ENCODE peak calls at places on chromosomes 2 and 18, in four cellular contexts. V is K562, U is IMR-90, D is body of pancreas. X is an unnamed sample.

GRCh38 chr2:74553892-74554820 is at the start of the genes DOK1 and LOXL3:
- DNase-seq in V (peak; percentile 89), U (peak; percentile 88), D (peak; percentile 85), X (peak; percentile 93)

GRCh38 chr2:18845854-18846253 is 256.5 kb upstream of the NT5C1B start:
- DNase-seq in V (no peak), U (no peak), D (no peak), X (no peak)

GRCh38 chr2:15765211-15765610 is 173.5 kb downstream of the DDX1 start:
- DNase-seq in V (no peak), U (no peak), D (no peak), X (no peak)

GRCh38 chr18:54607213-54607934 is 16.3 kb downstream of the DYNAP start:
- DNase-seq in V (peak; percentile 3), U (peak; percentile 1), D (peak; percentile 60), X (peak; percentile 38)

GRCh38 chr18:21997207-21998143 is 171.9 kb upstream of the GATA6 start:
- DNase-seq in V (peak; percentile 65), U (peak; percentile 42), D (peak; percentile 52), X (no peak)

GRCh38 chr2:148876589-148877402 is 1.8 kb downstream of the KIF5C start:
- DNase-seq in V (peak; percentile 10), U (no peak), D (peak; percentile 33), X (peak; percentile 21)

GRCh38 chr2:232699110-232699509 is 2.0 kb downstream of the GIGYF2 start:
- DNase-seq in V (peak; percentile 11), U (no peak), D (no peak), X (no peak)

GRCh38 chr2:104375206-104375605 is 478.7 kb upstream of the POU3F3 start:
- DNase-seq in V (no peak), U (no peak), D (no peak), X (no peak)

GRCh38 chr2:96089356-96090180 is 26.8 kb downstream of the ADRA2B start:
- DNase-seq in V (peak; percentile 18), U (no peak), D (peak; percentile 75), X (no peak)

GRCh38 chr2:221929259-221929658 is 357.2 kb upstream of the EPHA4 start:
- DNase-seq in V (no peak), U (no peak), D (no peak), X (no peak)

GRCh38 chr2:180761224-180761623 is 219.2 kb upstream of the UBE2E3 start:
- DNase-seq in V (no peak), U (peak; percentile 65), D (no peak), X (no peak)

GRCh38 chr2:121832372-121832771 is 76.9 kb downstream of the TSN start:
- DNase-seq in V (no peak), U (no peak), D (no peak), X (no peak)

GRCh38 chr2:158761626-158762025 is 33.5 kb upstream of the DAPL1 start:
- DNase-seq in V (no peak), U (peak; percentile 27), D (no peak), X (no peak)

GRCh38 chr18:22542400-22542835 is 124.7 kb upstream of the CTAGE1 start:
- DNase-seq in V (no peak), U (peak; percentile 68), D (no peak), X (no peak)

GRCh38 chr2:233973786-233974185 is 56.6 kb downstream of the TRPM8 start:
- DNase-seq in V (no peak), U (no peak), D (no peak), X (no peak)

GRCh38 chr2:28544915-28545589 is 49.2 kb downstream of the PLB1 start:
- DNase-seq in V (no peak), U (peak; percentile 15), D (no peak), X (peak; percentile 59)

GRCh38 chr2:161136696-161137324 is 23.4 kb upstream of the TANK start:
- DNase-seq in V (peak; percentile 25), U (peak; percentile 69), D (no peak), X (no peak)
- TF ChIP-seq POLR2A in V (no peak), U (no peak), D (no peak), X (peak; percentile 54)

DNA sequence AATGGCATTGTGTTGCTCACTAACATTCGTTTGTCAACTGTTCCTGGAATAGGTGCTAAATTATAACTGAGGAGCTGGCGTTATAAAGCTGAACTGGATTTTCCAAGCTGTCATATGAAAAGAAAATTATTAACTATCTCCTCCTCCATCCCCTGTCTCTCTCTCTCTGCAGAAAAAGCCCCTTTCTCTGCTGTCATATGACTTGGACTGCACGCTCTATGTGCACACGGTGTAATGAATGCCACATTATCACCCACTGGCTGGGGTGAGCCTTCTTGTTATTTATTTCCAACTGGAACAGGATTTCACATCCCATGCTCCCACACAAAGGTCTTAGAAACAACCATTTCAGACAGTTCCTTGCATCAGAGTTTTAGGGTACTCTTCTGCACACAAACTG is 160.0 kb downstream of the SH3RF3 start:
- DNase-seq in V (no peak), U (no peak), D (no peak), X (no peak)
- H3K4me3 ChIP-seq in V (no peak overlapping the region), U (no peak overlapping the region), D (no peak overlapping the region), X (no peak overlapping the region)

GRCh38 chr18:10718809-10719208 is 193.0 kb downstream of the NAPG start:
- DNase-seq in V (no peak), U (no peak), D (no peak), X (no peak)

GRCh38 chr18:10727477-10727876 is 201.7 kb downstream of the NAPG start:
- DNase-seq in V (no peak), U (peak; percentile 39), D (no peak), X (no peak)

GRCh38 chr18:10726198-10727068 is 200.6 kb downstream of the NAPG start:
- DNase-seq in V (no peak), U (no peak), D (peak; percentile 70), X (no peak)

GRCh38 chr18:10724666-10725065 is 198.8 kb downstream of the NAPG start:
- DNase-seq in V (no peak), U (no peak), D (no peak), X (no peak)
- TF ChIP-seq POLR2A in V (no peak), U (no peak), D (no peak), X (no peak)

GRCh38 chr2:60884795-60885194 is 3.4 kb downstream of the REL start:
- DNase-seq in V (peak; percentile 24), U (peak; percentile 36), D (no peak), X (no peak)

GRCh38 chr2:60885683-60886082 is 4.3 kb downstream of the REL start:
- DNase-seq in V (peak; percentile 42), U (no peak), D (no peak), X (no peak)

GRCh38 chr2:60883896-60884295 is 2.5 kb downstream of the REL start:
- DNase-seq in V (no peak), U (no peak), D (no peak), X (no peak)

GRCh38 chr2:60880988-60881932 is at the start of gene REL:
- DNase-seq in V (peak; percentile 94), U (peak; percentile 92), D (peak; percentile 93), X (peak; percentile 95)

GRCh38 chr2:60882971-60883753 is 1.8 kb downstream of the REL start:
- DNase-seq in V (peak; percentile 67), U (peak; percentile 15), D (no peak), X (peak; percentile 24)
- H3K4me3 ChIP-seq in V (peak overlapping the region; percentile 86), U (peak overlapping the region; percentile 65), D (peak overlapping the region; percentile 74), X (peak overlapping the region; percentile 92)